ENCODE peak calls at places on chromosomes 11 and 22, in ten cellular contexts. Z, P, N, W, M, D, H, S, B and R are unnamed samples.

GRCh38 chr11:8233691-8234424 is 29.8 kb downstream of the LMO1 start:
- DNase-seq in Z (no peak), P (no peak), N (no peak), W (peak), M (no peak), D (peak), H (no peak), S (no peak), B (peak), R (no peak)

GRCh38 chr11:82895437-82896091 is 4.7 kb downstream of the PRCP start:
- DNase-seq in Z (peak), P (no peak), N (no peak), W (no peak), M (no peak), D (no peak), H (no peak), S (no peak), B (no peak), R (no peak)

GRCh38 chr11:94604496-94604895 is 37.3 kb downstream of the PIWIL4 start:
- DNase-seq in Z (no peak), P (no peak), N (no peak), W (no peak), M (no peak), D (no peak), H (no peak), S (no peak), B (no peak), R (no peak)

GRCh38 chr11:61375709-61376108 is 13.5 kb downstream of the TMEM138 start:
- DNase-seq in Z (no peak), P (no peak), N (no peak), W (no peak), M (no peak), D (no peak), H (no peak), S (no peak), B (no peak), R (no peak)

GRCh38 chr11:62546937-62547625 is 475 bp upstream of the AHNAK start:
- DNase-seq in Z (no peak), P (no peak), N (peak), W (peak), M (no peak), D (no peak), H (no peak), S (peak), B (peak), R (peak)

GRCh38 chr11:82547163-82547560 is 186.5 kb downstream of the FAM181B start:
- DNase-seq in Z (no peak), P (no peak), N (peak), W (no peak), M (no peak), D (peak), H (no peak), S (no peak), B (no peak), R (no peak)

GRCh38 chr11:109432105-109432504 is 10.1 kb downstream of the C11orf87 start:
- DNase-seq in Z (no peak), P (no peak), N (no peak), W (no peak), M (no peak), D (no peak), H (no peak), S (no peak), B (no peak), R (no peak)

GRCh38 chr22:39266398-39267030 is 21.7 kb upstream of the PDGFB start:
- DNase-seq in Z (no peak), P (no peak), N (no peak), W (no peak), M (no peak), D (no peak), H (no peak), S (peak), B (no peak), R (no peak)

GRCh38 chr11:2798951-2799761 is 86.4 kb downstream of the CDKN1C start:
- DNase-seq in Z (no peak), P (no peak), N (no peak), W (no peak), M (no peak), D (peak), H (peak), S (peak), B (no peak), R (no peak)

GRCh38 chr11:74755395-74755995 is 6.8 kb downstream of the RNF169 start:
- DNase-seq in Z (no peak), P (no peak), N (no peak), W (no peak), M (no peak), D (no peak), H (no peak), S (no peak), B (no peak), R (no peak)

GRCh38 chr11:122850076-122850631 is 11.9 kb downstream of the CRTAM start:
- DNase-seq in Z (no peak), P (peak), N (peak), W (no peak), M (no peak), D (no peak), H (no peak), S (no peak), B (no peak), R (no peak)

GRCh38 chr22:46136539-46137217 is 13.6 kb upstream of the PPARA start:
- DNase-seq in Z (no peak), P (no peak), N (peak), W (no peak), M (no peak), D (peak), H (no peak), S (no peak), B (no peak), R (no peak)

GRCh38 chr11:91081440-91082088 is 858.7 kb upstream of the CHORDC1 start:
- DNase-seq in Z (no peak), P (no peak), N (no peak), W (peak), M (no peak), D (peak), H (no peak), S (no peak), B (peak), R (no peak)

GRCh38 chr11:115941481-115941993 is 437.3 kb upstream of the CADM1 start:
- DNase-seq in Z (no peak), P (peak), N (no peak), W (peak), M (peak), D (no peak), H (no peak), S (peak), B (no peak), R (peak)

GRCh38 chr11:89184021-89184420 is 6.3 kb downstream of the TYR start:
- DNase-seq in Z (no peak), P (peak), N (no peak), W (no peak), M (no peak), D (no peak), H (no peak), S (no peak), B (no peak), R (no peak)

GRCh38 chr11:848380-848931 is 5.8 kb downstream of the TSPAN4 start:
- DNase-seq in Z (peak), P (no peak), N (peak), W (no peak), M (peak), D (peak), H (no peak), S (no peak), B (no peak), R (peak)

GRCh38 chr11:848988-849824 is 6.6 kb downstream of the TSPAN4 start:
- DNase-seq in Z (peak), P (no peak), N (peak), W (no peak), M (no peak), D (peak), H (no peak), S (no peak), B (no peak), R (no peak)

GRCh38 chr11:845872-846271 is 3.2 kb downstream of the TSPAN4 start:
- DNase-seq in Z (no peak), P (no peak), N (no peak), W (no peak), M (no peak), D (no peak), H (no peak), S (no peak), B (no peak), R (no peak)

GRCh38 chr11:846496-847098 is 3.9 kb downstream of the TSPAN4 start:
- DNase-seq in Z (no peak), P (no peak), N (no peak), W (no peak), M (no peak), D (no peak), H (no peak), S (no peak), B (no peak), R (no peak)

GRCh38 chr11:847876-848275 is 5.2 kb downstream of the TSPAN4 start:
- DNase-seq in Z (no peak), P (no peak), N (no peak), W (no peak), M (no peak), D (no peak), H (no peak), S (no peak), B (no peak), R (no peak)
- TF ChIP-seq CTCF in Z (no peak), P (no peak), N (no peak), W (no peak), M (no peak), D (no peak), H (no peak), S (no peak), B (no peak), R (no peak)

GRCh38 chr11:14657841-14658240 is 14.2 kb downstream of the PDE3B start:
- DNase-seq in Z (no peak), P (no peak), N (no peak), W (no peak), M (no peak), D (no peak), H (no peak), S (no peak), B (no peak), R (no peak)
- TF ChIP-seq CTCF in Z (no peak), P (no peak), N (no peak), W (no peak), M (peak), D (no peak), H (no peak), S (no peak), B (no peak), R (no peak)

GRCh38 chr22:43182118-43182517 is 4.8 kb downstream of the TTLL12 start:
- DNase-seq in Z (no peak), P (no peak), N (no peak), W (no peak), M (no peak), D (no peak), H (no peak), S (no peak), B (no peak), R (no peak)

GRCh38 chr22:43185860-43186261 is 1.1 kb downstream of the TTLL12 start:
- DNase-seq in Z (peak), P (no peak), N (peak), W (peak), M (peak), D (no peak), H (no peak), S (peak), B (no peak), R (peak)

GRCh38 chr22:43181321-43182076 is 5.4 kb downstream of the TTLL12 start:
- DNase-seq in Z (no peak), P (no peak), N (no peak), W (no peak), M (no peak), D (no peak), H (no peak), S (peak), B (no peak), R (no peak)

GRCh38 chr22:43182726-43183125 is 4.2 kb downstream of the TTLL12 start:
- DNase-seq in Z (no peak), P (no peak), N (no peak), W (no peak), M (no peak), D (no peak), H (no peak), S (no peak), B (no peak), R (no peak)

GRCh38 chr22:43183496-43184263 is 3.3 kb downstream of the TTLL12 start:
- DNase-seq in Z (no peak), P (peak), N (no peak), W (no peak), M (no peak), D (no peak), H (no peak), S (no peak), B (no peak), R (no peak)
- TF ChIP-seq CTCF in Z (no peak), P (no peak), N (no peak), W (no peak), M (no peak), D (no peak), H (no peak), S (no peak), B (no peak), R (no peak)

DNA sequence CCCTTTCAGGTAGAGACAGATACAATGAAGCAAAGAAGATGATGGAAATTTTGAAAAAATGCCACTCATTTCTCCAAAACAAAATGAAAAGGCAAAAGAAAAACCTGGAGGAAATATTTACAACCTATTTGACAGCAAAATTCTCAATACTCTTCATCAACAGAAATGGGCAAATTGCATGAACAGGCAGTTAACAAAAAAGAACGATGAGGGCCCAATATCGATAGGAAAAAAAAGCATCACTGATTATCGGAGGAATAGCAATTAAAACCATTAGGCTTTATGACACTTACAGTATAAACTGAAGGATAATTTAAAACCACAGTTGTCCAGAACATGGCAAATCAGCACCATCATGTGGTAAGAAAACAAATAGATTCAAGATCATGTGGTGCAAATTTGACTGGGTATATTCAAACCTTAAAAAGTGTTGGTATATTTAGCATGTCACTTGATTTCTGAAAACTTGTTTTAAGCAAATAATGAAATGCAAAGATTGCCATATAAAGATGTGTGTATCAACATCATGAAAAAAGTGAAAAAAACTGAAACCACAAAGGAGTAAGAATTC is 222.9 kb downstream of the BRD1 start:
- DNase-seq in Z (no peak), P (no peak), N (no peak), W (no peak), M (no peak), D (no peak), H (no peak), S (no peak), B (no peak), R (no peak)
- TF ChIP-seq CTCF in Z (peak), P (no peak), N (no peak), W (no peak), M (no peak), D (no peak), H (no peak), S (no peak), B (no peak), R (no peak)

GRCh38 chr22:19964701-19965386 is 23.2 kb upstream of the TXNRD2 start:
- DNase-seq in Z (no peak), P (no peak), N (no peak), W (no peak), M (no peak), D (no peak), H (no peak), S (no peak), B (no peak), R (no peak)

GRCh38 chr22:19963863-19964642 is 22.4 kb upstream of the TXNRD2 start:
- DNase-seq in Z (no peak), P (no peak), N (no peak), W (no peak), M (no peak), D (no peak), H (no peak), S (no peak), B (no peak), R (no peak)

GRCh38 chr22:19967850-19968449 is 26.3 kb upstream of the TXNRD2 start:
- DNase-seq in Z (no peak), P (no peak), N (no peak), W (no peak), M (no peak), D (no peak), H (no peak), S (no peak), B (no peak), R (no peak)

GRCh38 chr22:19966908-19967750 is 25.5 kb upstream of the TXNRD2 start:
- DNase-seq in Z (no peak), P (no peak), N (no peak), W (no peak), M (no peak), D (no peak), H (no peak), S (no peak), B (no peak), R (no peak)

DNA sequence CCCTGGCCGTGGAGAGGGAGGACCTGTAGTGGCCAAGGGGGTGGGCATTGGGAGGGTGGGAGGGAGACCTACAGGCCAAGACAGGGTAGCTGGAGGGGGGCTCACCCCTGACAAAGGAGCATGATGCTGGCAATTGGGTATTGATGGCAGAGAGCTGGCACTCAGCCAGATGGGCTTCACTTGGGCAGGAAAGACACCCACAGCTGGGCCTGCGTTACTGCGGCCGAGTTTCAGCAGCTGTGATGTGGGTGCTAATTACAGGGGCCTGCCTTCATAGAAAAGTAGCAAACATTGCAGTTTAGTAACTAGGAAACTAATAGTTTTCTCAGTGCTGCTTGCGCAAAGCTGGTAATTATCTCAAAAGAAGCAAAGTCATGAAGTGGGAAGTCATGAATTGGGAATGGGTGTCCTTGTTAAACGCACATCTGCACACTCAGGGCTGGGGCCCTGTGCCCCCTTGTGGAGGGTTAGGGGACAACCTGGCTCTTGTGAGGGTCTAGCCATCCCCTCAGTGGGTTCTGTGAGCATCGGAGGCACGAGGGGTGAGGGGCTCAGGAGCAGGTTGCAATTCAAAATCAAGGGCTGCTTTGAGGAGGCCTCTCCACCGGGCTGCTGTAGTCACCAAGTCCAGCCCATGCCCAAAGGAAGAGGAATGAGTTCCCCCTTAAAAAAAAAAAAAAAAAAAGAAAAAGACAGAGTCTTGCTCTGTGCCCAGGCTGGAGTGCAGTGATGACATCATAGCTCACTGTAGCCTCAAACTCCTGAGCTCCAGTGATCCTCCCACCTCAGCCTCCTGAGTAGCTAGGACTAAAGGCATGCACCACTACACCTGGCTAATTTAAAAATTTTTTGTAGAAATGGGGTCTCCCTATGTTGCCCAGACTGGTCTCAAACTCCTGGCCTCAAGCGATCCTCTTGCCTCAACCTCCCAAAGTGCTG is 24.4 kb upstream of the TXNRD2 start:
- DNase-seq in Z (peak), P (no peak), N (peak), W (no peak), M (no peak), D (no peak), H (no peak), S (no peak), B (no peak), R (no peak)
- TF ChIP-seq CTCF in Z (peak), P (peak), N (peak), W (no peak), M (peak), D (peak), H (peak), S (no peak), B (no peak), R (peak)

DNA sequence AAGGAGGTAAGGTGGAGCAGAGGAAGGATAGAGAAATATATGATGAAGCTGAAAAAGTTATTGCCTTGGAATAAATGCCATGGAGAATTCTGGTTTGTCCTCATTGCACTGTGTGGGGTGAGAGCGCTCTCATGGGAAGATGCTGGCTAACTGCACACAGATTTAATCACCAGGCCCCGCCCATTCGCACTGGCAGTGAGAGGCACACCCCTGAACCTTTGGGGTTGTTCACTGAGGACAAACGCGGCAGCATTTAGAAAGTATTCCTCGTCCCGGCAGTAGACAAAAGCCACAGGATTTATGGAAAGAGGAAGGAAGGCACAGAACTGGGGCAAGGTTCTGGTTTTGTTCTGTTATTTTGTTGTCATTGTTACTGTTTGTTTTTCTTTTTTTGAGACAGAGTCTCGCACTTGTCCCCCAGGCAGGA is 70.2 kb downstream of the MED15 start:
- DNase-seq in Z (no peak), P (no peak), N (no peak), W (no peak), M (no peak), D (no peak), H (no peak), S (no peak), B (no peak), R (no peak)
- TF ChIP-seq CTCF in Z (no peak), P (no peak), N (no peak), W (no peak), M (no peak), D (no peak), H (no peak), S (no peak), B (no peak), R (no peak)

DNA sequence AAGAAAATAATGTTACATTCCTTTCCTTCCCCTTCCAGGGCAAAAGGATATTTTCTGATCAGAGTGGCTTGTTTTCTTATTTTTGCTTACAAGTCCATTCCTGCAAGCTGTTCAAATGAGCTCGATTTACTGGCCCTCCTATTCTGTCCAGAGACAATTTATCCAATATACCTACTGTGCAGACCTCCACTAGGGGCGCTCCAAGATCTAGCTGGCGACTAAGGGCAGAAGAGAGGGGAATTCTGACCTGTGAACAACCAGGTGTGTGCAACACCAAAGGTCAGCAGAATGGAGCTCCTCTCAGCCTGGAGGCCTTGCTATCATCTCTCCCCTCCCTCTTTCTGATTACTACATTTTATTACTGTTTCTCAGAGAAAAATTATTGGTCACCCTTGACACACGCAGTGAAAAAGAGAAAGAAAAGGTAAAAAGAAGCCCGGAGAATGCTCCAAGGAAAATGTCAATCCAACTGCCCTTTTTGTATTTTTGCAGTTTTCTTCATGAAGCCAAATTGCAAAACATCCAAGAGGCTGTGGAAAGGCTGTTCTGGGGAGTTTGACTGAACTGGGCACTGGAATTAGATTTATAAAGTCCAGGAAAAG is 3.2 kb downstream of the SEZ6L start:
- DNase-seq in Z (peak), P (no peak), N (peak), W (peak), M (peak), D (peak), H (peak), S (peak), B (peak), R (peak)
- TF ChIP-seq CTCF in Z (peak), P (peak), N (peak), W (peak), M (peak), D (peak), H (peak), S (no peak), B (peak), R (peak)

GRCh38 chr11:36053901-36054300 is 110.0 kb downstream of the LDLRAD3 start:
- DNase-seq in Z (no peak), P (no peak), N (no peak), W (no peak), M (no peak), D (no peak), H (no peak), S (no peak), B (no peak), R (no peak)
- TF ChIP-seq CTCF in Z (no peak), P (no peak), N (no peak), W (no peak), M (no peak), D (peak), H (no peak), S (no peak), B (no peak), R (no peak)

DNA sequence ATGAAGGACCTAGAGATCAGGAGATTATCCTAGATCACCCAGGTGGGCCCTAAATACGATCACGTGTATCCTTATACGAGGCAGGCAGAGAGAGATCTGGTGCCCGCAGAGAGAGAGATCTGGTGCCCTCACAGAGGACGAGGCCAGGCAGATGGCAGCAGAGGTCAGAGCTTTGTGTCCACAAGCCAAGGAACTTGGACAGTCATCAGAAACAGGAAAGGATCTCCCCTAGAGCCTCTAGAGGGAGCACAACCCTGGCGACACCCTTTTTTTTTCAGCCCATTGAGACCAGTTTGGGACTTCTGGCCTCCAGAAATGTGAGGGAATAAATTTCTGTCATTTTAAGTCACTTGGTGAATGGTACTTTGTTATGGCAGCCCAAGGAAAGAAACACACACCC is 25.5 kb upstream of the TIMP3 start:
- DNase-seq in Z (peak), P (no peak), N (no peak), W (no peak), M (no peak), D (no peak), H (no peak), S (no peak), B (peak), R (no peak)
- TF ChIP-seq CTCF in Z (peak), P (peak), N (peak), W (peak), M (peak), D (no peak), H (peak), S (no peak), B (peak), R (peak)